ENCODE peak calls at places on chromosomes 5 and 9, in eight cellular contexts. O is spleen; H is uterus; J is lower lobe of right lung; S is effector memory CD4-positive, alpha-beta T cell; Y is fibroblast of lung; L is ovary; P is Karpas-422. T is an unnamed sample.

GRCh38 chr5:88883566-88884434 is 816 bp upstream of the MEF2C start:
- DNase-seq in L (peak), Y (peak), P (peak), S (no peak), J (peak), O (peak), H (peak), T (peak)

GRCh38 chr9:32344551-32345182 is 39.8 kb upstream of the ACO1 start:
- DNase-seq in S (no peak), J (no peak), L (no peak), P (no peak), Y (peak), O (no peak), H (no peak), T (peak)

GRCh38 chr9:108671794-108672193 is 184.0 kb downstream of the ACTL7B start:
- DNase-seq in H (no peak), J (no peak), S (no peak), Y (no peak), P (no peak), L (no peak), O (no peak), T (no peak)

GRCh38 chr9:2621678-2622360 is at the start of gene VLDLR:
- DNase-seq in O (peak), L (peak), J (peak), S (no peak), P (peak), H (peak), Y (peak), T (no peak)

GRCh38 chr9:137784641-137785513 is 92.7 kb upstream of the CACNA1B start:
- DNase-seq in P (no peak), O (peak), Y (no peak), S (no peak), L (no peak), H (no peak), J (no peak), T (no peak)

GRCh38 chr9:94852373-94852772 is 125.9 kb downstream of the AOPEP start:
- DNase-seq in S (no peak), Y (no peak), L (no peak), J (no peak), P (no peak), H (no peak), O (no peak), T (no peak)

GRCh38 chr5:1931590-1932138 is 48.9 kb upstream of the IRX4 start:
- DNase-seq in L (peak), P (no peak), O (no peak), S (no peak), H (peak), Y (no peak), J (no peak), T (no peak)

GRCh38 chr5:42228279-42228678 is 195.0 kb upstream of the GHR start:
- DNase-seq in H (no peak), Y (peak), P (no peak), L (no peak), S (no peak), J (no peak), O (no peak), T (no peak)

GRCh38 chr9:127105805-127106492 is 16.5 kb downstream of the ANGPTL2 start:
- DNase-seq in Y (no peak), J (no peak), O (no peak), P (no peak), H (no peak), S (no peak), L (no peak), T (no peak)

GRCh38 chr9:127104465-127105311 is 17.7 kb downstream of the ANGPTL2 start:
- DNase-seq in P (no peak), J (no peak), Y (peak), H (no peak), S (no peak), O (no peak), L (no peak), T (peak)

GRCh38 chr9:127108182-127108876 is 14.1 kb downstream of the ANGPTL2 start:
- DNase-seq in H (no peak), O (no peak), S (no peak), P (no peak), Y (no peak), L (peak), J (no peak), T (no peak)

GRCh38 chr9:127107344-127108181 is 14.9 kb downstream of the ANGPTL2 start:
- DNase-seq in O (no peak), J (no peak), S (no peak), H (no peak), L (no peak), Y (no peak), P (no peak), T (no peak)

DNA sequence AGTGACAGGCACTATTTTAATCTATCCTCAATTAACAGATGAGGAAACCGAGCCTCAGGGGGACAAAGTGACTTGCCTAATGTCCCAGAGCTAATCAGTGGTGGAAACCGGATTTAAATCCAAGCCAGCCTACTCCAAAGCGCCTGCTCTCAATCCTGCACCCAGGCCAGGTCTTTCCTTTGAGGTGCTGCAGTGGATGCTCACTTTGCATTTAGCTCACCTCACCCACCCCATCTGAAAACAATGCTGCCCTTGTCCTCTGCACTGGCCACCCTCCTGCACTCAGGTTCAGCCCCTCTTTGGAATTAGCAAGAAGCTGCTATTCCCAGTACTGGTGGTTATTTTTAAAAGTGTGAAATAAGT is 16.0 kb downstream of the ANGPTL2 start:
- DNase-seq in Y (no peak), L (no peak), P (no peak), J (no peak), O (no peak), S (no peak), H (no peak), T (no peak)
- H3K27ac ChIP-seq in Y (no peak), L (no peak), P (no peak), J (no peak), O (no peak), S (no peak), H (peak), T (no peak)

DNA sequence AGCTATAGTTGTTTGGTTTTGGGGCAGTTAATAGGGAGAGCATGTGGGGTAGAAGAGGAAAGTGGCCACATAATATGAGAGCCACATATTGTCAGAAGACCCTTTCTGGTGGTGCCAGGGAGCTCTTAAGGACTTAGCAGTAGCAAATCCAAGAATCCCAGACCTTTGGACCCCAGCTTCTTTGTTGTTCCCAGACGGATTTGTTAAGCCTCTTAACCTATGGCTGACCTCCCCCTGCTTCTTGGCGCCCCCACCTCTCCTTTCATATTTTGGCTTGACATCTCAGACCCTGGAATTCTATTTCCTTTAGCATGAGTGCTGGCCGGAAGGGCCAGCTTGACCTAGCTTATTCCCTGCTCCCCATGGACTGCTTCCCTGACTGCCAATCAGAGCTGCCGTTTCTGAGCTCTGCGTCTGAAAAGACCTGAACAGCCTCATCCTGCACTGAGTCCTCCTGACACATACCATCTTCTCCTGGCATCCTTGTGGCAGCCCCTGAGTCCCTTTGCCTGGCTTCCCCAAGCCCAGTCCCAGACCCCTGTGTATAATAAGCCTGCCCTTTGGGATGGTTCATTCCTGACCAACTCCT is 116.3 kb downstream of the PRKACG start:
- DNase-seq in J (no peak), S (no peak), P (no peak), O (no peak), L (no peak), H (no peak), Y (no peak), T (no peak)
- H3K27ac ChIP-seq in J (no peak), S (no peak), P (no peak), O (no peak), L (no peak), H (peak), Y (no peak), T (no peak)

GRCh38 chr9:14322211-14323082 is 8.5 kb upstream of the NFIB start:
- DNase-seq in L (peak), J (peak), H (peak), P (peak), O (peak), S (peak), Y (peak), T (peak)
- H3K27ac ChIP-seq in L (peak), J (peak), H (peak), P (peak), O (peak), S (no peak), Y (peak), T (no peak)

GRCh38 chr5:142644127-142644526 is 41.8 kb downstream of the FGF1 start:
- DNase-seq in O (no peak), Y (no peak), H (no peak), J (no peak), L (no peak), P (no peak), S (no peak), T (no peak)

GRCh38 chr5:142641681-142642080 is 44.2 kb downstream of the FGF1 start:
- DNase-seq in J (no peak), P (no peak), L (no peak), O (no peak), Y (no peak), H (no peak), S (no peak), T (no peak)

GRCh38 chr5:142645456-142645855 is 40.4 kb downstream of the FGF1 start:
- DNase-seq in J (no peak), O (no peak), Y (no peak), S (no peak), H (no peak), L (no peak), P (no peak), T (no peak)

GRCh38 chr5:142642427-142642826 is 43.5 kb downstream of the FGF1 start:
- DNase-seq in Y (no peak), J (no peak), O (no peak), S (no peak), H (no peak), L (no peak), P (no peak), T (no peak)

GRCh38 chr5:142644640-142645361 is 41.1 kb downstream of the FGF1 start:
- DNase-seq in L (no peak), J (no peak), S (no peak), P (no peak), O (no peak), H (peak), Y (peak), T (no peak)
- H3K27ac ChIP-seq in L (no peak), J (no peak), S (no peak), P (no peak), O (peak), H (peak), Y (peak), T (no peak)

DNA sequence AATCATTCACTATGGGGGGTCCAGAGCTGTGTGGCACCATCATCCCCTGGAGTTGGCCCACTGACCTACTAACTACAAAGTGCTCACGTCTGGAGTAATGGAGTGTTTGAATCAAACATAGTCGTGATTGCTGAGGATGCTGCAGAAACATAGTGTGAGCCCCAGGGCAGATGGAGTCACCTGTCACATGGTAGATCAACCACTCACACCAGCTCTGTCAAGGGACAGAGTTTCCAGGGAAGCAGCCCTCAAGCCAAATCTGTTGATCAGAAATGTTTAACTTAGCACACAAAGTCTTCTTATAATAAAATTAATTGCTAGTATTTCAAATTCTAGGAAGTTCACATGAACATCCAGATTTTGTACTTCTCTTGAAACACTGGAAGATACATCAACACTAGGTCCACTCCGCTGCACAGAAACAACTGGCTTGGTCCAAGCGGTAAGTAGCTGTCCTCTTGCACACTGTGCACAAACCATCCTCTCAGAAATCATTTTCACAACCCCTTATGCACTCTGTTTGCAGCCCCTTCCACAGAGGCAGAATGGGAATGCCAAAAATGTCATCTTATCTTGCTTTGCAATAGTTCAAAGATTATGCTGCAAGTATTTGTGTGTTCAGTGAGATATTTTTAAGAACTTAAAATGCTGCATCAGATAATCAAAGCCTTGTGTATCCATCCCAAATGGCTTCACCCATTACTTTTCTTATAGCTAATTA is 191.0 kb downstream of the EPB41L4A start:
- DNase-seq in H (no peak), Y (no peak), P (no peak), L (no peak), S (no peak), O (no peak), J (no peak), T (peak)
- H3K27ac ChIP-seq in H (no peak), Y (no peak), P (no peak), L (no peak), S (no peak), O (no peak), J (no peak), T (peak)

GRCh38 chr9:14030350-14030823 is 283.6 kb downstream of the NFIB start:
- DNase-seq in H (no peak), P (no peak), L (peak), Y (peak), S (no peak), J (no peak), O (no peak), T (peak)
- H3K27ac ChIP-seq in H (peak), P (no peak), L (peak), Y (no peak), S (no peak), J (peak), O (no peak), T (peak)

GRCh38 chr5:135024956-135025729 is 8.9 kb downstream of the PITX1 start:
- DNase-seq in P (peak), O (peak), Y (no peak), H (no peak), L (no peak), J (peak), S (no peak), T (no peak)
- H3K27ac ChIP-seq in P (peak), O (no peak), Y (no peak), H (no peak), L (no peak), J (no peak), S (no peak), T (no peak)

GRCh38 chr5:5315068-5315835 is 107.2 kb upstream of the ICE1 start:
- DNase-seq in P (no peak), O (no peak), J (no peak), L (no peak), Y (no peak), H (no peak), S (no peak), T (no peak)
- H3K27ac ChIP-seq in P (no peak), O (no peak), J (no peak), L (no peak), Y (no peak), H (no peak), S (no peak), T (no peak)

GRCh38 chr9:6006968-6007769 is 8.3 kb downstream of the RANBP6 start:
- DNase-seq in Y (peak), J (peak), L (peak), O (peak), P (peak), S (peak), H (peak), T (peak)
- H3K27ac ChIP-seq in Y (peak), J (peak), L (peak), O (peak), P (peak), S (peak), H (peak), T (peak)

GRCh38 chr5:78628260-78629024 is 20.1 kb downstream of the LHFPL2 start:
- DNase-seq in H (peak), O (no peak), L (no peak), S (no peak), P (no peak), Y (no peak), J (no peak), T (no peak)
- H3K27ac ChIP-seq in H (peak), O (no peak), L (no peak), S (no peak), P (no peak), Y (no peak), J (no peak), T (peak)

T was measured in cardiac muscle cell.